ENCODE peak calls at places on chromosomes 13 and 19, in seven cellular contexts. T is neuronal stem cell; B is small intestine; G is upper lobe of right lung; E is CD4-positive, alpha-beta T cell; W is lung; S is H7. L is an unnamed sample. For H3K27me3, the result is how much of the 10 kb centered on the place peaks cover.

GRCh38 chr13:36725936-36726335 is 52.1 kb downstream of the SERTM1 start:
- DNase-seq in T (no peak), B (no peak), G (no peak), E (no peak), W (no peak), S (no peak), L (no peak)

GRCh38 chr19:56884481-56884880 is 44.0 kb upstream of the PEG3 start:
- DNase-seq in T (no peak), B (no peak), G (no peak), E (no peak), W (no peak), S (no peak), L (no peak)

GRCh38 chr19:47005873-47006272 is 13.8 kb upstream of the NPAS1 start:
- DNase-seq in T (no peak), B (peak), G (no peak), E (no peak), W (no peak), S (peak), L (no peak)

GRCh38 chr13:34001357-34001756 is 183.4 kb downstream of the RFC3 start:
- DNase-seq in T (no peak), B (no peak), G (no peak), E (no peak), W (no peak), S (no peak), L (no peak)

GRCh38 chr19:15672580-15673175 is at the start of gene CYP4F12:
- DNase-seq in T (no peak), B (peak), G (peak), E (peak), W (peak), S (no peak), L (no peak)

GRCh38 chr13:60448907-60449510 is 52.0 kb downstream of the TDRD3 start:
- DNase-seq in T (peak), B (peak), G (no peak), E (no peak), W (no peak), S (peak), L (peak)

GRCh38 chr19:2132191-2132590 is 19.2 kb downstream of the AP3D1 start:
- DNase-seq in T (no peak), B (no peak), G (no peak), E (no peak), W (no peak), S (no peak), L (no peak)

GRCh38 chr19:33703438-33703750 is 81.6 kb downstream of the CHST8 start:
- DNase-seq in T (no peak), B (no peak), G (peak), E (no peak), W (no peak), S (peak), L (no peak)

GRCh38 chr19:12733907-12734214 is 623 bp downstream of the TRIR start:
- DNase-seq in T (no peak), B (no peak), G (no peak), E (no peak), W (no peak), S (no peak), L (no peak)

GRCh38 chr13:38880397-38880796 is 110.2 kb downstream of the STOML3 start:
- DNase-seq in T (no peak), B (no peak), G (no peak), E (no peak), W (no peak), S (no peak), L (no peak)

GRCh38 chr13:111011899-111012298 is 97.0 kb upstream of the ANKRD10 start:
- DNase-seq in T (no peak), B (no peak), G (no peak), E (no peak), W (no peak), S (no peak), L (no peak)

GRCh38 chr13:59946924-59947323 is 216.8 kb downstream of the DIAPH3 start:
- DNase-seq in T (no peak), B (no peak), G (no peak), E (no peak), W (no peak), S (no peak), L (no peak)

GRCh38 chr19:7868671-7869452 is 5.3 kb downstream of the PRR36 start:
- DNase-seq in T (peak), B (peak), G (peak), E (peak), W (peak), S (peak), L (no peak)

GRCh38 chr13:103351035-103351828 is 285.0 kb upstream of the SLC10A2 start:
- DNase-seq in T (no peak), B (peak), G (no peak), E (no peak), W (no peak), S (peak), L (no peak)

GRCh38 chr13:114090476-114090875 is 41.9 kb downstream of the RASA3 start:
- DNase-seq in T (no peak), B (no peak), G (peak), E (no peak), W (no peak), S (no peak), L (no peak)

GRCh38 chr19:7831452-7831851 is 1.4 kb downstream of the EVI5L start:
- DNase-seq in T (peak), B (no peak), G (no peak), E (no peak), W (no peak), S (peak), L (peak)

GRCh38 chr19:48353682-48354081 is 10.1 kb downstream of the TMEM143 start:
- DNase-seq in T (no peak), B (no peak), G (no peak), E (no peak), W (no peak), S (no peak), L (no peak)

GRCh38 chr19:41999878-42000208 is 5.8 kb upstream of the ATP1A3 start:
- DNase-seq in T (no peak), B (no peak), G (no peak), E (no peak), W (no peak), S (peak), L (no peak)

GRCh38 chr19:8456064-8456463 is 11.3 kb downstream of the HNRNPM start:
- DNase-seq in T (no peak), B (no peak), G (no peak), E (no peak), W (no peak), S (peak), L (no peak)

GRCh38 chr19:55258476-55258827 is 365 bp downstream of the PPP6R1 start:
- DNase-seq in T (no peak), B (no peak), G (no peak), E (peak), W (no peak), S (peak), L (no peak)

GRCh38 chr19:46766569-46767317 is 20.5 kb upstream of the STRN4 start:
- DNase-seq in T (no peak), B (peak), G (no peak), E (peak), W (no peak), S (peak), L (no peak)

GRCh38 chr13:74288361-74288911 is 154.2 kb upstream of the KLF12 start:
- DNase-seq in T (peak), B (peak), G (peak), E (peak), W (no peak), S (no peak), L (no peak)

GRCh38 chr13:44489751-44490150 is 86.4 kb downstream of the TSC22D1 start:
- DNase-seq in T (no peak), B (no peak), G (no peak), E (no peak), W (no peak), S (no peak), L (no peak)

DNA sequence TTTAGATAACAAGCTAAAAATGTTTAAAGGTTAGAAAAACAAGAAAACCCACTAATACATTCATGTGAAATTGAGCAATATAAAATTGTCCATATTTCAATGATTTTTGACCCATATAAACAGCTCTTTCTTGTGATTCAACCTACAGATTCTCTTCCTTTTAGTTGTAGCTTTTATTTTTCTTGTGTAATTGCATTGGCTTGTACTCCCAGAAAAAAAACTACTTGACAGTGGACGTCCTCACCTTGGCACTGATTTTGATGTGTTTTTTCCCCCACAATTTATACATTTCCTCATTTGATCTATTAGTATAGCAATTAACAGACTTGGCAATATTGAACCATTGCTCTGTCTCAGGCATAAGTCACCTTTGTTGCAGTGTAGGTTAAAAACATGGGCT is 4.7 kb downstream of the CCDC194 start:
- DNase-seq in T (no peak), B (no peak), G (no peak), E (no peak), W (no peak), S (no peak), L (no peak)
- H3K27me3 ChIP-seq in T (under half), B (under half), G (under half), E (under half), W (under half), S (under half), L (under half)

DNA sequence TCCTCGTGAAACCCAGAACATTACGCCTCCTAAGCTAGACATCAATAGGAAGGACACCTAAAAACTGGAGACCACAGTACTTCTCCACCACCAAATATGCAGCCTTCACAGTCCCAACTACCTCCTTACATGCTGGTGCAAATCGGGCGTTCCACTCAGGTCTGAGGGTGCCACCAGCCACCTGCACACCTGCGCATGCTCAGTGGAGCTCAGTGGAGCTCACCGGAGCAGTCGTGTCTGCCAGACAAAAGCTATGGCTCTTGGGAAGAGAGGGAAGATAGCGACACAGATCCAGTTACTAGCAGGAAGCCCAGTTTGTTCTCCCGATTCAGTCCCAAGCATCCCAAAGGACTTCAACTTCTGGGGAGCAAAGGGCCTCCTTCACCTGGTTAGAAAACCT is 237.1 kb downstream of the TSHZ3 start:
- DNase-seq in T (no peak), B (no peak), G (no peak), E (no peak), W (no peak), S (no peak), L (no peak)
- H3K27me3 ChIP-seq in T (under half), B (under half), G (under half), E (under half), W (under half), S (under half), L (under half)

DNA sequence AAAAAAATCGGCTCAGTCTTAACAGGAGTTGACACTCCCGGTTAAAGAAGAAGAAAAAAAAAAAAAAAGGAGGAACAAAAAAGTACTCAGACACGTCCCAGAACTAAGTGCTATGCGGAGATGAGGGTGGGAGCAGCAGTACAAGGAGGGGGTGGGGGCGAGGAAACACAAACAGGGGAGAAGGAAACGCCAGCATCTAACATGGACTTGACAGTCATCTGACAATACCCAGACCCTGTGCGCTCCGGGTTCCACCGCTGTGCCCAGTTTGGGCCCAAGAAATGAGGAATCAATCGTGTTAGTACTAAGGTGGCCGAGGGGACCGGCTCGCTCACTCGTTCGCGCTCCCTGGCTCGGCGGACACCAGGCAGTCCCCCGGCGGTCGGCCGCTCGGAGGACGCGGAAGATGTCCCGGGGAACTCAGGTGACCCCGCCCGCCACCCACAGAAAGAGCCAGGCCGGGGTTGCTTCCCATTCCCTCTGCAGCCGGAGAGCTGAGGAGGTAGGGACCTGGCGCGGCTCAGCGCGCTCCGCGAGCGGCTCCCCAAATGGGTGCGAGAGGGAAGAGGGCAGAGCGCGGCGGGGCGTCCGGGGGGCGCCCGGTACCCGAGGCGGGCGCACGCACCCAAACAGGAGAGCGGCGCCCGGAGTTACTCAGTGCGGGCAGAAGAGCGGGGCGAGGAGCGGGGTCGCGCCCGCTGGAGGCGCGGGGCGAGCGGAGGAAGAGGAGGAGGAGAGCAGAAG is 648 bp downstream of the TSHZ3 start:
- DNase-seq in T (no peak), B (no peak), G (no peak), E (no peak), W (no peak), S (peak), L (no peak)
- H3K27me3 ChIP-seq in T (under half), B (under half), G (under half), E (half or more), W (under half), S (under half), L (under half)

DNA sequence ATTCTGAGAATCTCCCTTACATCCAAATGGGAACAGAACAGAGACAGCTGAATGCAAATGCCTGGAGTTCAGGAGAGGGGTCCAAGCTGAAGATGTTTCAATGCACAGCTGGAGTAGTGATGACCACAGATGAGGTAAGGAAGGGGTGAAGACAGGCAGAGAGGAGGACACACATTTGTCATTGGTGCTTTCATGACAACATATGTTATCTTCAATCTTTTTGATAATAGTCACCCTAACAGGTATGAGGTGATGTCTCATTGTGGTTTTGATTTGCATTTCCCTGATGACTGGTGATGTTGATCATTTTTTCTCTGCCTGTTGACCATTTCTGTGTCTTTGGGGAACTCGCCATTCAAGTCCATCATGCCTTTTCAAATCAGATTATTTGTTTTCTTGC is 19.2 kb downstream of the SIGLEC7 start:
- DNase-seq in T (no peak), B (no peak), G (no peak), E (no peak), W (no peak), S (no peak), L (no peak)
- H3K27me3 ChIP-seq in T (under half), B (under half), G (under half), E (under half), W (under half), S (under half), L (under half)

DNA sequence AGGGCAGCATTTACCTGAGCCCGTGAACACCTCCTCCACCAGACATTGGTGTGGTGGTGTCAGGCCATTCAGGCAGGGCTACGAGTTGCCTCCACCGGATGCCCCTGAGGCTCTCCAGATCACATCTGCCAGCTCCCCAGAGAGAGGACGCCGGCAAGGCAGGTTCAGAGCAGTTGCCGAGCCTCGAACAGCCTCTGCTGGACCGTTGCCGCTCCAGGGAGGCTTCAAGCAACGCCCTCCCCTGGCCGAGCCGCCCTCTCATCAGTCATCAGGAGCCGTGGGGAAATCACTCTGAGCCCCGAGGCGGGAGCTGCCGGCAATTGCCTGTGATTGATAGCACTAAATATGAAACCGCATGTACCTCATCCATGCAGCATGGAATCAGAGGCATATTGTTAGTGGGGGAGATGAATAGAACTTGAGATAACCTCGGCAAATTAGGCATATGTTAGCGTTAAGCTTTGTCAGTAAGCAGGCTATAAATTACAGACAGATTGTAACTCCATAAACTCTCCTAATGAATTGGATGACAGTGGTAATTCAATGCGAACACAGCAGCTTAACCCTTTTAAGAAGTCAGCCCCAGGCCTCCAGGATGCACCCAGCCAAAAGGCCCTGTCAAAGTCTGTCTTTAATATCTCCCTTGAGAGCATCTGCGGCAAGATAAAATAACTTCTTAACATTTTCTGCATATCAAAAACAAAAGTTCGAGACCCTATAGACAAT is 29.8 kb upstream of the SPACA7 start:
- DNase-seq in T (no peak), B (no peak), G (no peak), E (no peak), W (no peak), S (no peak), L (no peak)
- H3K27me3 ChIP-seq in T (under half), B (under half), G (half or more), E (under half), W (under half), S (under half), L (under half)

GRCh38 chr19:40604647-40605200 is 3.6 kb downstream of the LTBP4 start:
- DNase-seq in T (no peak), B (peak), G (no peak), E (no peak), W (no peak), S (peak), L (no peak)
- H3K27me3 ChIP-seq in T (half or more), B (under half), G (under half), E (under half), W (under half), S (half or more), L (under half)

GRCh38 chr19:53936035-53936434 is 26.7 kb upstream of the CACNG8 start:
- DNase-seq in T (no peak), B (no peak), G (no peak), E (no peak), W (no peak), S (no peak), L (no peak)
- H3K27me3 ChIP-seq in T (under half), B (under half), G (under half), E (under half), W (under half), S (under half), L (under half)

L was measured in iPS DF 6.9.